ENCODE peak calls at places on chromosomes 3 and 15, in four cellular contexts. One of them, this sample, is unnamed.
A peak's percentile ranks its signal among the peaks of the same experiment; 100 is the strongest.

GRCh38 chr3:111236833-111237713 is 165.5 kb downstream of the NECTIN3 start:
- DNase-seq in stimulated activated CD8-positive, alpha-beta memory T cell treated with anti-CD3 and anti-CD28 coated beads, Interleukin-7, amount 100 ng/mL, for 24 hours: no peak
- DNase-seq in SW 1271: no peak
- DNase-seq in HTR-8/SVneo: no peak
- DNase-seq in this sample: no peak

GRCh38 chr3:47000198-47000815 is 20.8 kb downstream of the NBEAL2 start:
- DNase-seq in stimulated activated CD8-positive, alpha-beta memory T cell treated with anti-CD3 and anti-CD28 coated beads, Interleukin-7, amount 100 ng/mL, for 24 hours: no peak
- DNase-seq in SW 1271: no peak
- DNase-seq in HTR-8/SVneo: no peak
- DNase-seq in this sample: no peak

GRCh38 chr15:86164222-86164898 is 84.7 kb downstream of the AGBL1 start:
- DNase-seq in stimulated activated CD8-positive, alpha-beta memory T cell treated with anti-CD3 and anti-CD28 coated beads, Interleukin-7, amount 100 ng/mL, for 24 hours: no peak
- DNase-seq in SW 1271: no peak
- DNase-seq in HTR-8/SVneo: no peak
- DNase-seq in this sample: no peak

GRCh38 chr3:16668776-16669545 is 63.7 kb upstream of the DAZL start:
- DNase-seq in stimulated activated CD8-positive, alpha-beta memory T cell treated with anti-CD3 and anti-CD28 coated beads, Interleukin-7, amount 100 ng/mL, for 24 hours: no peak
- DNase-seq in SW 1271: no peak
- DNase-seq in HTR-8/SVneo: no peak
- DNase-seq in this sample: peak; percentile 36

GRCh38 chr3:134609821-134610454 is 40.9 kb downstream of the KY start:
- DNase-seq in stimulated activated CD8-positive, alpha-beta memory T cell treated with anti-CD3 and anti-CD28 coated beads, Interleukin-7, amount 100 ng/mL, for 24 hours: no peak
- DNase-seq in SW 1271: no peak
- DNase-seq in HTR-8/SVneo: no peak
- DNase-seq in this sample: no peak

GRCh38 chr15:49530106-49530505 is 90.5 kb downstream of the FAM227B start:
- DNase-seq in stimulated activated CD8-positive, alpha-beta memory T cell treated with anti-CD3 and anti-CD28 coated beads, Interleukin-7, amount 100 ng/mL, for 24 hours: no peak
- DNase-seq in SW 1271: no peak
- DNase-seq in HTR-8/SVneo: no peak
- DNase-seq in this sample: no peak

GRCh38 chr15:90221251-90221900 is 12.4 kb downstream of the CIB1 start:
- DNase-seq in stimulated activated CD8-positive, alpha-beta memory T cell treated with anti-CD3 and anti-CD28 coated beads, Interleukin-7, amount 100 ng/mL, for 24 hours: no peak
- DNase-seq in SW 1271: peak; percentile 34
- DNase-seq in HTR-8/SVneo: peak; percentile 80
- DNase-seq in this sample: peak; percentile 85

GRCh38 chr3:107679911-107680310 is 157.1 kb downstream of the BBX start:
- DNase-seq in stimulated activated CD8-positive, alpha-beta memory T cell treated with anti-CD3 and anti-CD28 coated beads, Interleukin-7, amount 100 ng/mL, for 24 hours: no peak
- DNase-seq in SW 1271: no peak
- DNase-seq in HTR-8/SVneo: no peak
- DNase-seq in this sample: no peak

GRCh38 chr15:42285042-42285441 is 11.8 kb upstream of the TMEM87A start:
- DNase-seq in stimulated activated CD8-positive, alpha-beta memory T cell treated with anti-CD3 and anti-CD28 coated beads, Interleukin-7, amount 100 ng/mL, for 24 hours: no peak
- DNase-seq in SW 1271: no peak
- DNase-seq in HTR-8/SVneo: no peak
- DNase-seq in this sample: no peak

GRCh38 chr15:29127506-29128430 is 141.9 kb downstream of the NSMCE3 start:
- DNase-seq in stimulated activated CD8-positive, alpha-beta memory T cell treated with anti-CD3 and anti-CD28 coated beads, Interleukin-7, amount 100 ng/mL, for 24 hours: no peak
- DNase-seq in SW 1271: no peak
- DNase-seq in HTR-8/SVneo: no peak
- DNase-seq in this sample: no peak

GRCh38 chr3:129665024-129665768 is 58.7 kb upstream of the PLXND1 start:
- DNase-seq in stimulated activated CD8-positive, alpha-beta memory T cell treated with anti-CD3 and anti-CD28 coated beads, Interleukin-7, amount 100 ng/mL, for 24 hours: no peak
- DNase-seq in SW 1271: peak; percentile 25
- DNase-seq in HTR-8/SVneo: no peak
- DNase-seq in this sample: no peak

GRCh38 chr3:34301313-34301712 is 502.9 kb downstream of the PDCD6IP start:
- DNase-seq in stimulated activated CD8-positive, alpha-beta memory T cell treated with anti-CD3 and anti-CD28 coated beads, Interleukin-7, amount 100 ng/mL, for 24 hours: no peak
- DNase-seq in SW 1271: no peak
- DNase-seq in HTR-8/SVneo: no peak
- DNase-seq in this sample: no peak

GRCh38 chr3:42224178-42224577 is 41.8 kb downstream of the CCK start:
- DNase-seq in stimulated activated CD8-positive, alpha-beta memory T cell treated with anti-CD3 and anti-CD28 coated beads, Interleukin-7, amount 100 ng/mL, for 24 hours: no peak
- DNase-seq in SW 1271: no peak
- DNase-seq in HTR-8/SVneo: no peak
- DNase-seq in this sample: no peak

GRCh38 chr3:140931801-140932200 is 9.8 kb upstream of the SLC25A36 start:
- DNase-seq in stimulated activated CD8-positive, alpha-beta memory T cell treated with anti-CD3 and anti-CD28 coated beads, Interleukin-7, amount 100 ng/mL, for 24 hours: no peak
- DNase-seq in SW 1271: no peak
- DNase-seq in HTR-8/SVneo: no peak
- DNase-seq in this sample: no peak

GRCh38 chr15:100111103-100112060 is 230.4 kb downstream of the ADAMTS17 start:
- DNase-seq in stimulated activated CD8-positive, alpha-beta memory T cell treated with anti-CD3 and anti-CD28 coated beads, Interleukin-7, amount 100 ng/mL, for 24 hours: no peak
- DNase-seq in SW 1271: peak; percentile 92
- DNase-seq in HTR-8/SVneo: peak; percentile 88
- DNase-seq in this sample: peak; percentile 75

GRCh38 chr3:171459130-171459941 is 869 bp downstream of the TNIK start:
- DNase-seq in stimulated activated CD8-positive, alpha-beta memory T cell treated with anti-CD3 and anti-CD28 coated beads, Interleukin-7, amount 100 ng/mL, for 24 hours: no peak
- DNase-seq in SW 1271: peak; percentile 14
- DNase-seq in HTR-8/SVneo: no peak
- DNase-seq in this sample: peak; percentile 40

GRCh38 chr15:64623347-64624024 is 151.9 kb downstream of the RBPMS2 start:
- DNase-seq in stimulated activated CD8-positive, alpha-beta memory T cell treated with anti-CD3 and anti-CD28 coated beads, Interleukin-7, amount 100 ng/mL, for 24 hours: no peak
- DNase-seq in SW 1271: no peak
- DNase-seq in HTR-8/SVneo: no peak
- DNase-seq in this sample: no peak

GRCh38 chr15:32959077-32959476 is 235.4 kb downstream of the FMN1 start:
- DNase-seq in stimulated activated CD8-positive, alpha-beta memory T cell treated with anti-CD3 and anti-CD28 coated beads, Interleukin-7, amount 100 ng/mL, for 24 hours: no peak
- DNase-seq in SW 1271: no peak
- DNase-seq in HTR-8/SVneo: no peak
- DNase-seq in this sample: no peak

GRCh38 chr3:190051643-190052042 is 69.1 kb downstream of the P3H2 start:
- DNase-seq in stimulated activated CD8-positive, alpha-beta memory T cell treated with anti-CD3 and anti-CD28 coated beads, Interleukin-7, amount 100 ng/mL, for 24 hours: no peak
- DNase-seq in SW 1271: no peak
- DNase-seq in HTR-8/SVneo: no peak
- DNase-seq in this sample: no peak

GRCh38 chr15:73010154-73011152 is 41.8 kb upstream of the NEO1 start:
- DNase-seq in stimulated activated CD8-positive, alpha-beta memory T cell treated with anti-CD3 and anti-CD28 coated beads, Interleukin-7, amount 100 ng/mL, for 24 hours: no peak
- DNase-seq in SW 1271: no peak
- DNase-seq in HTR-8/SVneo: no peak
- DNase-seq in this sample: no peak

GRCh38 chr3:46947981-46948791 is 28.4 kb downstream of the CCDC12 start:
- DNase-seq in stimulated activated CD8-positive, alpha-beta memory T cell treated with anti-CD3 and anti-CD28 coated beads, Interleukin-7, amount 100 ng/mL, for 24 hours: peak; percentile 25
- DNase-seq in SW 1271: peak; percentile 52
- DNase-seq in HTR-8/SVneo: no peak
- DNase-seq in this sample: peak; percentile 93

GRCh38 chr3:44208568-44208967 is 33.1 kb upstream of the TOPAZ1 start:
- DNase-seq in stimulated activated CD8-positive, alpha-beta memory T cell treated with anti-CD3 and anti-CD28 coated beads, Interleukin-7, amount 100 ng/mL, for 24 hours: no peak
- DNase-seq in SW 1271: no peak
- DNase-seq in HTR-8/SVneo: no peak
- DNase-seq in this sample: no peak

GRCh38 chr3:4800595-4800994 is 178.6 kb upstream of the BHLHE40 start:
- DNase-seq in stimulated activated CD8-positive, alpha-beta memory T cell treated with anti-CD3 and anti-CD28 coated beads, Interleukin-7, amount 100 ng/mL, for 24 hours: no peak
- DNase-seq in SW 1271: no peak
- DNase-seq in HTR-8/SVneo: no peak
- DNase-seq in this sample: no peak

GRCh38 chr3:155983834-155984474 is 113.5 kb downstream of the GMPS start:
- DNase-seq in stimulated activated CD8-positive, alpha-beta memory T cell treated with anti-CD3 and anti-CD28 coated beads, Interleukin-7, amount 100 ng/mL, for 24 hours: no peak
- DNase-seq in SW 1271: no peak
- DNase-seq in HTR-8/SVneo: no peak
- DNase-seq in this sample: no peak

This sample was measured in SJCRH30.